ENCODE peak calls at places on chromosomes 5 and 9, in six cellular contexts. One of them, this sample, is unnamed.
A peak's percentile ranks its signal among the peaks of the same experiment; 100 is the strongest.

GRCh38 chr9:113154471-113154870 is 3.7 kb downstream of the SLC31A2 start:
- DNase-seq in psoas muscle: peak; percentile 63
- DNase-seq in GM06990: no peak
- DNase-seq in fibroblast of mammary gland: peak; percentile 87
- DNase-seq in left ventricle myocardium inferior: no peak
- DNase-seq in colonic mucosa: no peak
- DNase-seq in this sample: peak; percentile 26

GRCh38 chr9:28805197-28805596 is 1231.9 kb upstream of the C9orf72 start:
- DNase-seq in psoas muscle: no peak
- DNase-seq in GM06990: no peak
- DNase-seq in fibroblast of mammary gland: no peak
- DNase-seq in left ventricle myocardium inferior: no peak
- DNase-seq in colonic mucosa: no peak
- DNase-seq in this sample: no peak

GRCh38 chr5:172610643-172611042 is 30.4 kb upstream of the NEURL1B start:
- DNase-seq in psoas muscle: no peak
- DNase-seq in GM06990: no peak
- DNase-seq in fibroblast of mammary gland: no peak
- DNase-seq in left ventricle myocardium inferior: no peak
- DNase-seq in colonic mucosa: no peak
- DNase-seq in this sample: no peak

GRCh38 chr9:119195521-119195920 is 173.7 kb downstream of the BRINP1 start:
- DNase-seq in psoas muscle: no peak
- DNase-seq in GM06990: no peak
- DNase-seq in fibroblast of mammary gland: no peak
- DNase-seq in left ventricle myocardium inferior: no peak
- DNase-seq in colonic mucosa: no peak
- DNase-seq in this sample: no peak

GRCh38 chr5:113336975-113337374 is 97.8 kb downstream of the TSSK1B start:
- DNase-seq in psoas muscle: peak; percentile 22
- DNase-seq in GM06990: no peak
- DNase-seq in fibroblast of mammary gland: peak; percentile 75
- DNase-seq in left ventricle myocardium inferior: no peak
- DNase-seq in colonic mucosa: no peak
- DNase-seq in this sample: peak; percentile 15

GRCh38 chr9:111178361-111179043 is 140.2 kb upstream of the LPAR1 start:
- DNase-seq in psoas muscle: no peak
- DNase-seq in GM06990: no peak
- DNase-seq in fibroblast of mammary gland: peak; percentile 98
- DNase-seq in left ventricle myocardium inferior: no peak
- DNase-seq in colonic mucosa: no peak
- DNase-seq in this sample: no peak

GRCh38 chr5:120457839-120458507 is 6.1 kb upstream of the PRR16 start:
- DNase-seq in psoas muscle: peak; percentile 81
- DNase-seq in GM06990: peak; percentile 82
- DNase-seq in fibroblast of mammary gland: peak; percentile 75
- DNase-seq in left ventricle myocardium inferior: peak; percentile 84
- DNase-seq in colonic mucosa: peak; percentile 80
- DNase-seq in this sample: no peak

GRCh38 chr5:28344803-28345433 is 1306.5 kb upstream of the CDH9 start:
- DNase-seq in psoas muscle: no peak
- DNase-seq in GM06990: no peak
- DNase-seq in fibroblast of mammary gland: peak; percentile 16
- DNase-seq in left ventricle myocardium inferior: no peak
- DNase-seq in colonic mucosa: no peak
- DNase-seq in this sample: no peak

GRCh38 chr5:139859013-139859412 is 63.4 kb downstream of the PSD2 start:
- DNase-seq in psoas muscle: no peak
- DNase-seq in GM06990: no peak
- DNase-seq in fibroblast of mammary gland: no peak
- DNase-seq in left ventricle myocardium inferior: no peak
- DNase-seq in colonic mucosa: no peak
- DNase-seq in this sample: no peak

GRCh38 chr5:78699565-78700143 is 51.1 kb upstream of the LHFPL2 start:
- DNase-seq in psoas muscle: peak; percentile 23
- DNase-seq in GM06990: no peak
- DNase-seq in fibroblast of mammary gland: peak; percentile 95
- DNase-seq in left ventricle myocardium inferior: no peak
- DNase-seq in colonic mucosa: peak; percentile 42
- DNase-seq in this sample: peak; percentile 71

GRCh38 chr9:99466787-99467186 is 244.7 kb downstream of the SEC61B start:
- DNase-seq in psoas muscle: no peak
- DNase-seq in GM06990: no peak
- DNase-seq in fibroblast of mammary gland: no peak
- DNase-seq in left ventricle myocardium inferior: no peak
- DNase-seq in colonic mucosa: no peak
- DNase-seq in this sample: no peak

GRCh38 chr9:85431396-85432102 is 310.2 kb downstream of the AGTPBP1 start:
- DNase-seq in psoas muscle: no peak
- DNase-seq in GM06990: no peak
- DNase-seq in fibroblast of mammary gland: peak; percentile 17
- DNase-seq in left ventricle myocardium inferior: no peak
- DNase-seq in colonic mucosa: no peak
- DNase-seq in this sample: no peak

GRCh38 chr9:613771-614347 is 227.6 kb upstream of the DMRT1 start:
- DNase-seq in psoas muscle: peak; percentile 69
- DNase-seq in GM06990: peak; percentile 26
- DNase-seq in fibroblast of mammary gland: peak; percentile 90
- DNase-seq in left ventricle myocardium inferior: peak; percentile 64
- DNase-seq in colonic mucosa: peak; percentile 67
- DNase-seq in this sample: peak; percentile 72

DNA sequence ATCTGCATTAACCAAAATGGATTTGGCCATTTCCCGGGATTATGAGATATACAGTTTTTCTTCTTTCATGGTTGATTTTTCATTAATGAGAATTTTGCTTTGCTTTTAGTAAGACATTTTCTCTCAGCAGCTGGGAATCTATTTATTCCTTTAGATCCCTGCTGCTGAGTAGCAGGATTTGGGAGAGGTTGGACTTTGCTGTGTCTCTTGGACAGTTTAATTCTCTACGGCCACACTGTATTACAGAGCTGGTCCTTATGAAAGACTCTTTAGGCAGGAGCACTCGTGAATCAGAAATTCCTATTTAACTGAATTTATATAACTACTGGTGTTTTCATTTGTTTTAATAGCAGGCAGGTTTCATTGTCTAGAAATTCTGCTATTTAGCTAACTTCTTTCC is 1.6 kb downstream of the UNC13B start:
- DNase-seq in psoas muscle: no peak
- DNase-seq in GM06990: no peak
- DNase-seq in fibroblast of mammary gland: no peak
- DNase-seq in left ventricle myocardium inferior: no peak
- DNase-seq in colonic mucosa: no peak
- DNase-seq in this sample: no peak
- H3K4me3 ChIP-seq in psoas muscle: peak overlapping the region; percentile 80
- H3K4me3 ChIP-seq in GM06990: no peak overlapping the region
- H3K4me3 ChIP-seq in fibroblast of mammary gland: no peak overlapping the region
- H3K4me3 ChIP-seq in left ventricle myocardium inferior: peak overlapping the region; percentile 83
- H3K4me3 ChIP-seq in colonic mucosa: peak overlapping the region; percentile 64
- H3K4me3 ChIP-seq in this sample: peak overlapping the region; percentile 12

DNA sequence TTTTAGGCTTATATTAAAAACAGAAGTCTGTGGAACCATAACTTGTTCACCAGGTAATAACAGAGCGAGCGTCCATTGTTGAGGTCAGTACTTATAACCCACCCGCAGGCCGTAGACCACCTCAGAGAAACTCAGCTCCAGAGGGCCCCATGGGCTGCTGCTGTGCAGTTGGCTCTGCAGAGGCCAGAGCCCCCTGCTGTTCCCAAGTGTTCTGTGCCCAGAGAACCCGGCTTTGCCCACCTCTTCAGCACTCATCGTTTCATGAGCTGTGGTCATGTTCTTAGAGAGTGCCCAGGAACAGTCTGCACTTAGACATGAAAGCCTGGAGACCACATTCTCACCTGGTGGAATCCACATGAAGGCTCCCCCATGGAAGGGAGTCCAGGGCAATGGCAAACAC is 50.4 kb upstream of the SLC2A8 start:
- DNase-seq in psoas muscle: no peak
- DNase-seq in GM06990: no peak
- DNase-seq in fibroblast of mammary gland: no peak
- DNase-seq in left ventricle myocardium inferior: no peak
- DNase-seq in colonic mucosa: no peak
- DNase-seq in this sample: no peak
- TF ChIP-seq CTCF in psoas muscle: no peak
- TF ChIP-seq CTCF in GM06990: peak; percentile 45
- TF ChIP-seq CTCF in fibroblast of mammary gland: peak; percentile 28
- TF ChIP-seq CTCF in left ventricle myocardium inferior: peak; percentile 15
- TF ChIP-seq CTCF in colonic mucosa: no peak
- TF ChIP-seq CTCF in this sample: peak; percentile 49

DNA sequence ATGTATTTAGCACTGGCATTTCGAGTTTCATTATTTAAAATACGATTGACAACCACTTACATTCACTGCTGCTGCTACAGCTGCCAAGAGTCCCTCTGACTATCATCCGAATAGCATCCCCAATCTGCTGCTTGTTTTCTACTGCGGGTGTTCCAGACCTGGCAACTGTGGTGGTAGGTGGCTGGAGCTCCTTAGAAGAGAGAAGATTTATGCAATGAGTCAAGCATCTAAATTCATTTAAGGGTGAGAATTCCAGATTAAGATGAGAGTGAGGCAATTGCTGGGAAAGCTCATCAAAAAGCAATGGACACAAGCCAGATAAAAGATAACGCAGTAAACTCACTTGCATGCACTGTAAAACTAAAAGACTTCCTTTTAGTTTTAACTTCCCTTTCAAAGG is 3.9 kb downstream of the PLK2 start:
- DNase-seq in psoas muscle: no peak
- DNase-seq in GM06990: no peak
- DNase-seq in fibroblast of mammary gland: no peak
- DNase-seq in left ventricle myocardium inferior: no peak
- DNase-seq in colonic mucosa: no peak
- DNase-seq in this sample: no peak
- H3K4me3 ChIP-seq in psoas muscle: peak overlapping the region; percentile 86
- H3K4me3 ChIP-seq in GM06990: no peak overlapping the region
- H3K4me3 ChIP-seq in fibroblast of mammary gland: no peak overlapping the region
- H3K4me3 ChIP-seq in left ventricle myocardium inferior: peak overlapping the region; percentile 90
- H3K4me3 ChIP-seq in colonic mucosa: no peak overlapping the region
- H3K4me3 ChIP-seq in this sample: peak overlapping the region; percentile 66

DNA sequence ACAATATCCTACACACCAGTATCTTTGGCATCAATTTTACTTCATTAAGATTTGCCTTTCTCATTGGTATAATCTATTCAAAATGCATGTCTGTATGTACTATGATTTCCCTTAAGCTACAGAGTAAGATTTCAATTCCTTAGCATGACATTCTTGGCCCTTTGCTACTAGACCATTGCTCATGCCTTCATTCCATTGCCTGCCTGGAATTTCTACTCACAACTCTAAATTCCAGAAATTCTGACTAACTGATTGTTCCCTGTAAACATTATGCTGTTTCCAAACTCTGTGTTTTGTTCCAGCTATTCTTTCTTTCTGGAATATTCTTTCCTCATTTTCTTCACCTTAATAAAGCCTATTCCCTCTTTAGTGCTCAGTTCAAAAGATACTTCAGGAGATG is 568.8 kb upstream of the SEMA6A start:
- DNase-seq in psoas muscle: no peak
- DNase-seq in GM06990: no peak
- DNase-seq in fibroblast of mammary gland: no peak
- DNase-seq in left ventricle myocardium inferior: no peak
- DNase-seq in colonic mucosa: no peak
- DNase-seq in this sample: no peak
- TF ChIP-seq CTCF in psoas muscle: no peak
- TF ChIP-seq CTCF in GM06990: no peak
- TF ChIP-seq CTCF in fibroblast of mammary gland: no peak
- TF ChIP-seq CTCF in left ventricle myocardium inferior: no peak
- TF ChIP-seq CTCF in colonic mucosa: no peak
- TF ChIP-seq CTCF in this sample: no peak

This sample was measured in retinal pigment epithelial cell.